ENCODE peak calls at places on chromosomes 4 and X, in seven cellular contexts. Q is IMR-90; V is heart left ventricle; B is small intestine; A is fibroblast of lung; F is psoas muscle; P is effector memory CD4-positive, alpha-beta T cell. X is an unnamed sample.

GRCh38 chr4:25654971-25655963 is at the start of gene SLC34A2:
- DNase-seq in Q (no peak), V (no peak), B (peak; percentile 56), A (no peak), F (no peak), P (no peak), X (no peak)

GRCh38 chrX:148501121-148502066 is 977 bp downstream of the AFF2 start:
- DNase-seq in Q (no peak), V (peak; percentile 51), B (no peak), A (no peak), F (peak; percentile 45), P (no peak), X (no peak)

GRCh38 chr4:149845643-149846208 is 30.1 kb upstream of the IQCM start:
- DNase-seq in Q (no peak), V (no peak), B (no peak), A (no peak), F (no peak), P (no peak), X (no peak)

GRCh38 chr4:158938462-158939044 is 164.3 kb upstream of the RAPGEF2 start:
- DNase-seq in Q (peak; percentile 40), V (no peak), B (no peak), A (peak; percentile 69), F (no peak), P (no peak), X (no peak)

GRCh38 chr4:146638801-146639351 is at the start of gene POU4F2:
- DNase-seq in Q (no peak), V (no peak), B (no peak), A (no peak), F (no peak), P (no peak), X (no peak)

GRCh38 chrX:109839694-109840358 is 106.8 kb upstream of the ACSL4 start:
- DNase-seq in Q (no peak), V (no peak), B (no peak), A (no peak), F (peak; percentile 49), P (no peak), X (no peak)

GRCh38 chrX:48754124-48754667 is 7.4 kb upstream of the GLOD5 start:
- DNase-seq in Q (no peak), V (no peak), B (no peak), A (no peak), F (no peak), P (no peak), X (no peak)

GRCh38 chrX:45261005-45261404 is 60.3 kb upstream of the DIPK2B start:
- DNase-seq in Q (no peak), V (no peak), B (no peak), A (no peak), F (no peak), P (no peak), X (no peak)

GRCh38 chrX:149630681-149631292 is 805 bp downstream of the TMEM185A start:
- DNase-seq in Q (peak; percentile 55), V (no peak), B (peak; percentile 26), A (peak; percentile 53), F (no peak), P (no peak), X (no peak)

GRCh38 chrX:107551546-107551945 is 76.8 kb upstream of the PRPS1 start:
- DNase-seq in Q (no peak), V (no peak), B (no peak), A (no peak), F (no peak), P (no peak), X (no peak)

GRCh38 chr4:173217727-173218126 is 49.1 kb downstream of the GALNT7 start:
- DNase-seq in Q (peak; percentile 83), V (no peak), B (no peak), A (peak; percentile 55), F (no peak), P (no peak), X (no peak)

GRCh38 chr4:25020240-25020639 is 10.5 kb downstream of the LGI2 start:
- DNase-seq in Q (no peak), V (no peak), B (no peak), A (peak; percentile 2), F (no peak), P (no peak), X (no peak)

GRCh38 chr4:59553063-59553738 is 1646.9 kb upstream of the ADGRL3 start:
- DNase-seq in Q (no peak), V (no peak), B (peak; percentile 7), A (no peak), F (no peak), P (no peak), X (no peak)

DNA sequence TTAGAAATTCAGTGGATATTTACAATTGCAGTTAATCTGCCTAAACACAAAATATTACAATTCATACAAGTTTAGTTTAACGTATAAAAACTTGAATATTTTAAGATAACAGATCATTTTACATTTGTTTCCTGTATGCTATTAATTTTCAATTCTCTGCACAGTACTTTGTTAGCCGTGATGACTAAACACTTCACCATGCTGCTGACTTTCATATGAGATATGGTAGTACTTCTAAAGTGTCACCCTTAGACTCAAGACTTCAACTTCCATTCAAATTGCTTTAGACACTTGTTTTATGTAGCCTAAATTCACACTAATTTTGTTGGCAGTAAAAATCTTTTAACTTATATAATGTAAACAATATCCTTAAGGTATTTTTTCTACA is 1646.4 kb upstream of the ADGRL3 start:
- DNase-seq in Q (no peak), V (no peak), B (peak; percentile 20), A (peak; percentile 11), F (no peak), P (no peak), X (no peak)
- H3K27ac ChIP-seq in Q (no peak overlapping the region), V (no peak overlapping the region), B (no peak overlapping the region), A (no peak overlapping the region), F (no peak overlapping the region), P (no peak overlapping the region), X (no peak overlapping the region)

DNA sequence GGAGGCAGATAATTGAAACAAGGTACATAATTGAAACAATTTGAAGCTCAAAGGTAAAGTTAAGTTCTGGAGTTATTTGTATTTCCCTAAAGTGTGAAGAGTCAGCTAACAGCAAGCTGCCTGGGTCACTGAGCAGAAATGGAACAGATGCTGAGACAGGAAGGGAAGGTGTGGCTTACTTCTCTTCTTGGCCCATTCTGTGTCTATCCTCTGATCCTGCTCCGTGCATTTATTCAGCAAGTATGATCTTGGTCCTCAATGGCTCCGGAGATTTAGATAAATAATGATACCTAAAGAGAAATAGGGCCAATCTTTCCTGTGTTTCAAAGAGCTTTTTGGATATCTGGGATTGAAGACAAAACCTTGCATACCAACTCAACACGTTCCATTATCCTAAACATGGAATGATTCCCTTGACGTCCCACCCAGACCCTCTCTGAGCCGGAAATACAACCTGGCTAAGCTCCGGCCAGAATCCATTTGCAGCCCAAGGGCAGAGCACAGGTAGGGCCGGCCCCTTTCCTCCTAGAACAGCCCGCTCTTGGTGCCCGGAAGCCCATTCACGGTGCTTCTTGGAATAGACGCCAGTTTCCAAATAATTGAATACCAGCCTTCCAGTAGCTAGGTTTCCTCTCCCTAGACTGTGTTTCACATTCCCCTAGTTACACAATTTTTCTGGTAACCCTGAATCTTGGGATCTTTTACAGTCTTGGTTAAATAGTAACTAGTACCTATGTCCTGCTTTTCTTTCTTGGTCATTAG is 210.9 kb downstream of the NWD2 start:
- DNase-seq in Q (no peak), V (no peak), B (peak; percentile 47), A (no peak), F (no peak), P (no peak), X (no peak)
- H3K27me3 ChIP-seq in Q (peaks cover 21% of the 10 kb centered on the region), V (peaks cover 5% of the 10 kb centered on the region), B (no peaks in the 10 kb centered on the region), A (peaks cover 15% of the 10 kb centered on the region), F (peaks cover 51% of the 10 kb centered on the region), P (peaks cover 3% of the 10 kb centered on the region), X (no peaks in the 10 kb centered on the region)

DNA sequence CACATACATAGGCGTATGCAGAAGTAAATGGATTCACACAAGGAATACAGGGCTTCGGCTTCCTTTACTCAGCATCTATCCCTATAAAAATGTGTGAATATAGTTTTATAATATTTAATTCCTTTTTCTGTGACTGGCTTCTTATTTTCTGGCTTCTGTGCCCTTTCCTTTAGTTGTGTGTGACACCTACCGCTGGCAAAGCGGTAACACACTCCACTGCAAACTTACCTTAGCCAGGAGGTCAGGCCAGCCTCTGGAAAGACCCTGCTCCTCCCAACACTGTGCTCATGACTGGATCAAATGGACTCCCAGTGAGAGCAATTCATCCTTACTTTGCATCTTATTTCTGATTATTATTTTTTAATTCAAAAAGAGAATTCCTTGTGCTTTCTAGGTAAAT is 244.2 kb downstream of the ANK2 start:
- DNase-seq in Q (no peak), V (no peak), B (no peak), A (no peak), F (no peak), P (no peak), X (no peak)
- H3K27ac ChIP-seq in Q (no peak overlapping the region), V (peak overlapping the region; percentile 12), B (no peak overlapping the region), A (peak overlapping the region; percentile 83), F (no peak overlapping the region), P (no peak overlapping the region), X (peak overlapping the region; percentile 87)

GRCh38 chr4:7147261-7147660 is 45.1 kb upstream of the SORCS2 start:
- DNase-seq in Q (no peak), V (peak; percentile 18), B (no peak), A (no peak), F (no peak), P (no peak), X (no peak)
- H3K27me3 ChIP-seq in Q (peaks cover 60% of the 10 kb centered on the region), V (no peaks in the 10 kb centered on the region), B (no peaks in the 10 kb centered on the region), A (peaks cover 5% of the 10 kb centered on the region), F (peaks cover 34% of the 10 kb centered on the region), P (no peaks in the 10 kb centered on the region), X (no peaks in the 10 kb centered on the region)

GRCh38 chrX:17829526-17829925 is 31.6 kb downstream of the RAI2 start:
- DNase-seq in Q (no peak), V (no peak), B (no peak), A (peak; percentile 45), F (no peak), P (no peak), X (no peak)
- H3K27ac ChIP-seq in Q (no peak overlapping the region), V (no peak overlapping the region), B (no peak overlapping the region), A (no peak overlapping the region), F (no peak overlapping the region), P (no peak overlapping the region), X (peak overlapping the region; percentile 62)

GRCh38 chrX:15908891-15909290 is 54.3 kb upstream of the AP1S2 start:
- DNase-seq in Q (no peak), V (no peak), B (peak; percentile 13), A (no peak), F (no peak), P (no peak), X (no peak)

GRCh38 chrX:15906544-15906943 is 51.9 kb upstream of the AP1S2 start:
- DNase-seq in Q (peak; percentile 5), V (no peak), B (peak; percentile 4), A (peak; percentile 8), F (no peak), P (no peak), X (no peak)

DNA sequence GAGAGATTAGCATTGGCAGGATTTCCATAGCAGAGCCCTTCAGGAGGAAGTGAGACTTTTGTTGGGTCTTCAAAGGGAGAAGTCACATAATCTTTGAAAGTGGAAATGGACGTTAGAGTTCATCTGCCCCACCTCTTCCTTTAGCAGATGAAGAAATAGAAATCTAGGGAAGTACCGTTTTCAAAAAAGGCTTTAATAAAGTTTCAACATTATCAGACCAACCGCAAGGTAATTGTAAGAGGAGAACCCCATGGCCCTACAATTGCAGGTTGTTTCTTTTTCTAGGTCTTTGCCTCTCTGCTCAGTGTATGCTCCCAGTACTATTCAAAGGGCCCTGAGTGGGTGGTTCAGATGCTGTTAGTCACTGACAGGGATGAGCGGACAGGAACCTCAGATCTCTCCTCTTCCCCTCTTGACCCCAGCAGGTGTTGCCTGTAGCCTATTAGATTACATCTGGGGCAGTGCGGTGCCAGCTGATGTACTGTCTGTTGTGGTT is 48.6 kb upstream of the AP1S2 start:
- DNase-seq in Q (no peak), V (no peak), B (no peak), A (no peak), F (no peak), P (no peak), X (no peak)
- H3K27me3 ChIP-seq in Q (peaks cover 2% of the 10 kb centered on the region), V (no peaks in the 10 kb centered on the region), B (no peaks in the 10 kb centered on the region), A (no peaks in the 10 kb centered on the region), F (peaks cover 3% of the 10 kb centered on the region), P (no peaks in the 10 kb centered on the region), X (no peaks in the 10 kb centered on the region)

X was measured in vagina.